ENCODE peak calls at places on chromosomes 3 and 15, in seven cellular contexts. G is iris pigment epithelial cell; Q is A673; I is stomach; X is renal cortical epithelial cell; A is left cardiac atrium; N is activated CD4-positive, alpha-beta T cell treated with anti-CD3 and anti-CD28 coated beads for 24 hours. P is an unnamed sample.

GRCh38 chr3:186084264-186084663 is 24.6 kb downstream of the ETV5 start:
- DNase-seq in G (no peak), Q (no peak), I (no peak), X (no peak), A (no peak), N (no peak), P (no peak)

GRCh38 chr3:195291121-195291520 is 20.2 kb upstream of the XXYLT1 start:
- DNase-seq in G (no peak), Q (no peak), I (no peak), X (no peak), A (no peak), N (no peak), P (no peak)

GRCh38 chr3:59994720-59995304 is 945.0 kb upstream of the CFAP20DC start:
- DNase-seq in G (no peak), Q (no peak), I (no peak), X (no peak), A (no peak), N (no peak), P (no peak)

GRCh38 chr3:122767690-122768372 is 25.8 kb downstream of the HSPBAP1 start:
- DNase-seq in G (peak), Q (no peak), I (no peak), X (no peak), A (no peak), N (no peak), P (no peak)

GRCh38 chr3:69008980-69009379 is 4.5 kb downstream of the EOGT start:
- DNase-seq in G (no peak), Q (peak), I (no peak), X (no peak), A (no peak), N (no peak), P (no peak)

GRCh38 chr15:68930268-68931022 is at the start of gene SPESP1:
- DNase-seq in G (peak), Q (no peak), I (peak), X (peak), A (peak), N (peak), P (no peak)

GRCh38 chr15:77684341-77685081 is 51.8 kb upstream of the LINGO1 start:
- DNase-seq in G (no peak), Q (no peak), I (no peak), X (no peak), A (no peak), N (no peak), P (no peak)

GRCh38 chr15:69394556-69395282 is 19.4 kb upstream of the KIF23 start:
- DNase-seq in G (peak), Q (peak), I (peak), X (peak), A (peak), N (peak), P (peak)

GRCh38 chr3:150248116-150248864 is 159.8 kb upstream of the TSC22D2 start:
- DNase-seq in G (peak), Q (no peak), I (no peak), X (peak), A (no peak), N (no peak), P (peak)

GRCh38 chr15:63061971-63062370 is 19.4 kb downstream of the TPM1 start:
- DNase-seq in G (no peak), Q (no peak), I (no peak), X (no peak), A (no peak), N (no peak), P (no peak)

GRCh38 chr15:33440911-33441310 is 130.1 kb downstream of the RYR3 start:
- DNase-seq in G (no peak), Q (no peak), I (no peak), X (peak), A (no peak), N (no peak), P (no peak)

P was measured in kidney glomerular epithelial cell.